ENCODE peak calls at places on chromosomes 11 and 22, in six cellular contexts. One of them, this sample, is unnamed.

GRCh38 chr11:1303196-1303821 is 6.1 kb downstream of the TOLLIP start:
- DNase-seq in HTR-8/SVneo: no peak
- DNase-seq in NB4: peak
- DNase-seq in stimulated activated naive CD4-positive, alpha-beta T cell: no peak
- DNase-seq in PC-3: peak
- DNase-seq in stimulated activated CD4-positive, alpha-beta T cell treated with anti-CD3 and anti-CD28 coated beads, TNF-alpha, amount 100 ng/mL, for 24 hours: no peak
- DNase-seq in this sample: no peak

GRCh38 chr22:47357493-47357892 is 595.0 kb downstream of the TBC1D22A start:
- DNase-seq in HTR-8/SVneo: no peak
- DNase-seq in NB4: no peak
- DNase-seq in stimulated activated naive CD4-positive, alpha-beta T cell: no peak
- DNase-seq in PC-3: no peak
- DNase-seq in stimulated activated CD4-positive, alpha-beta T cell treated with anti-CD3 and anti-CD28 coated beads, TNF-alpha, amount 100 ng/mL, for 24 hours: no peak
- DNase-seq in this sample: no peak

GRCh38 chr11:102573851-102574250 is 43.3 kb upstream of the MMP7 start:
- DNase-seq in HTR-8/SVneo: no peak
- DNase-seq in NB4: peak
- DNase-seq in stimulated activated naive CD4-positive, alpha-beta T cell: no peak
- DNase-seq in PC-3: no peak
- DNase-seq in stimulated activated CD4-positive, alpha-beta T cell treated with anti-CD3 and anti-CD28 coated beads, TNF-alpha, amount 100 ng/mL, for 24 hours: no peak
- DNase-seq in this sample: no peak

GRCh38 chr11:43835104-43835503 is 45.5 kb upstream of the ALKBH3 start:
- DNase-seq in HTR-8/SVneo: no peak
- DNase-seq in NB4: no peak
- DNase-seq in stimulated activated naive CD4-positive, alpha-beta T cell: no peak
- DNase-seq in PC-3: no peak
- DNase-seq in stimulated activated CD4-positive, alpha-beta T cell treated with anti-CD3 and anti-CD28 coated beads, TNF-alpha, amount 100 ng/mL, for 24 hours: no peak
- DNase-seq in this sample: no peak

GRCh38 chr22:22144858-22145257 is 99.7 kb upstream of the VPREB1 start:
- DNase-seq in HTR-8/SVneo: no peak
- DNase-seq in NB4: no peak
- DNase-seq in stimulated activated naive CD4-positive, alpha-beta T cell: no peak
- DNase-seq in PC-3: peak
- DNase-seq in stimulated activated CD4-positive, alpha-beta T cell treated with anti-CD3 and anti-CD28 coated beads, TNF-alpha, amount 100 ng/mL, for 24 hours: no peak
- DNase-seq in this sample: no peak

GRCh38 chr11:116930177-116930576 is 92.8 kb upstream of the APOA1 start:
- DNase-seq in HTR-8/SVneo: no peak
- DNase-seq in NB4: peak
- DNase-seq in stimulated activated naive CD4-positive, alpha-beta T cell: peak
- DNase-seq in PC-3: no peak
- DNase-seq in stimulated activated CD4-positive, alpha-beta T cell treated with anti-CD3 and anti-CD28 coated beads, TNF-alpha, amount 100 ng/mL, for 24 hours: no peak
- DNase-seq in this sample: no peak

GRCh38 chr11:65415499-65416340 is 6.9 kb upstream of the NEAT1 start:
- DNase-seq in HTR-8/SVneo: no peak
- DNase-seq in NB4: no peak
- DNase-seq in stimulated activated naive CD4-positive, alpha-beta T cell: no peak
- DNase-seq in PC-3: no peak
- DNase-seq in stimulated activated CD4-positive, alpha-beta T cell treated with anti-CD3 and anti-CD28 coated beads, TNF-alpha, amount 100 ng/mL, for 24 hours: no peak
- DNase-seq in this sample: no peak

GRCh38 chr11:64003807-64004589 is 17.8 kb downstream of the OTUB1 start:
- DNase-seq in HTR-8/SVneo: no peak
- DNase-seq in NB4: no peak
- DNase-seq in stimulated activated naive CD4-positive, alpha-beta T cell: no peak
- DNase-seq in PC-3: no peak
- DNase-seq in stimulated activated CD4-positive, alpha-beta T cell treated with anti-CD3 and anti-CD28 coated beads, TNF-alpha, amount 100 ng/mL, for 24 hours: no peak
- DNase-seq in this sample: peak

GRCh38 chr11:108752297-108752751 is 87.5 kb downstream of the DDX10 start:
- DNase-seq in HTR-8/SVneo: no peak
- DNase-seq in NB4: no peak
- DNase-seq in stimulated activated naive CD4-positive, alpha-beta T cell: no peak
- DNase-seq in PC-3: peak
- DNase-seq in stimulated activated CD4-positive, alpha-beta T cell treated with anti-CD3 and anti-CD28 coated beads, TNF-alpha, amount 100 ng/mL, for 24 hours: no peak
- DNase-seq in this sample: no peak

GRCh38 chr11:112968988-112969714 is 7.9 kb downstream of the NCAM1 start:
- DNase-seq in HTR-8/SVneo: no peak
- DNase-seq in NB4: peak
- DNase-seq in stimulated activated naive CD4-positive, alpha-beta T cell: no peak
- DNase-seq in PC-3: no peak
- DNase-seq in stimulated activated CD4-positive, alpha-beta T cell treated with anti-CD3 and anti-CD28 coated beads, TNF-alpha, amount 100 ng/mL, for 24 hours: no peak
- DNase-seq in this sample: no peak

GRCh38 chr22:30908051-30908461 is 60.5 kb downstream of the MORC2 start:
- DNase-seq in HTR-8/SVneo: no peak
- DNase-seq in NB4: no peak
- DNase-seq in stimulated activated naive CD4-positive, alpha-beta T cell: no peak
- DNase-seq in PC-3: no peak
- DNase-seq in stimulated activated CD4-positive, alpha-beta T cell treated with anti-CD3 and anti-CD28 coated beads, TNF-alpha, amount 100 ng/mL, for 24 hours: no peak
- DNase-seq in this sample: no peak

GRCh38 chr22:48712558-48712957 is 1115.1 kb downstream of the BRD1 start:
- DNase-seq in HTR-8/SVneo: no peak
- DNase-seq in NB4: no peak
- DNase-seq in stimulated activated naive CD4-positive, alpha-beta T cell: no peak
- DNase-seq in PC-3: no peak
- DNase-seq in stimulated activated CD4-positive, alpha-beta T cell treated with anti-CD3 and anti-CD28 coated beads, TNF-alpha, amount 100 ng/mL, for 24 hours: no peak
- DNase-seq in this sample: no peak

GRCh38 chr11:63680842-63681207 is 475 bp upstream of the RTN3 start:
- DNase-seq in HTR-8/SVneo: peak
- DNase-seq in NB4: peak
- DNase-seq in stimulated activated naive CD4-positive, alpha-beta T cell: no peak
- DNase-seq in PC-3: no peak
- DNase-seq in stimulated activated CD4-positive, alpha-beta T cell treated with anti-CD3 and anti-CD28 coated beads, TNF-alpha, amount 100 ng/mL, for 24 hours: no peak
- DNase-seq in this sample: no peak

GRCh38 chr22:48901324-48901723 is 926.3 kb downstream of the BRD1 start:
- DNase-seq in HTR-8/SVneo: no peak
- DNase-seq in NB4: no peak
- DNase-seq in stimulated activated naive CD4-positive, alpha-beta T cell: no peak
- DNase-seq in PC-3: no peak
- DNase-seq in stimulated activated CD4-positive, alpha-beta T cell treated with anti-CD3 and anti-CD28 coated beads, TNF-alpha, amount 100 ng/mL, for 24 hours: no peak
- DNase-seq in this sample: no peak

GRCh38 chr22:49367016-49367697 is 460.5 kb downstream of the BRD1 start:
- DNase-seq in HTR-8/SVneo: no peak
- DNase-seq in NB4: no peak
- DNase-seq in stimulated activated naive CD4-positive, alpha-beta T cell: no peak
- DNase-seq in PC-3: no peak
- DNase-seq in stimulated activated CD4-positive, alpha-beta T cell treated with anti-CD3 and anti-CD28 coated beads, TNF-alpha, amount 100 ng/mL, for 24 hours: no peak
- DNase-seq in this sample: no peak

GRCh38 chr11:27505781-27506180 is 788 bp downstream of the LIN7C start:
- DNase-seq in HTR-8/SVneo: no peak
- DNase-seq in NB4: no peak
- DNase-seq in stimulated activated naive CD4-positive, alpha-beta T cell: no peak
- DNase-seq in PC-3: no peak
- DNase-seq in stimulated activated CD4-positive, alpha-beta T cell treated with anti-CD3 and anti-CD28 coated beads, TNF-alpha, amount 100 ng/mL, for 24 hours: no peak
- DNase-seq in this sample: no peak

GRCh38 chr22:28711820-28712777 is 29.5 kb downstream of the CHEK2 start:
- DNase-seq in HTR-8/SVneo: peak
- DNase-seq in NB4: peak
- DNase-seq in stimulated activated naive CD4-positive, alpha-beta T cell: no peak
- DNase-seq in PC-3: peak
- DNase-seq in stimulated activated CD4-positive, alpha-beta T cell treated with anti-CD3 and anti-CD28 coated beads, TNF-alpha, amount 100 ng/mL, for 24 hours: no peak
- DNase-seq in this sample: peak

GRCh38 chr11:99494065-99494464 is 473.3 kb downstream of the CNTN5 start:
- DNase-seq in HTR-8/SVneo: no peak
- DNase-seq in NB4: no peak
- DNase-seq in stimulated activated naive CD4-positive, alpha-beta T cell: no peak
- DNase-seq in PC-3: no peak
- DNase-seq in stimulated activated CD4-positive, alpha-beta T cell treated with anti-CD3 and anti-CD28 coated beads, TNF-alpha, amount 100 ng/mL, for 24 hours: no peak
- DNase-seq in this sample: no peak

GRCh38 chr22:32622004-32622761 is 147.6 kb downstream of the FBXO7 start:
- DNase-seq in HTR-8/SVneo: peak
- DNase-seq in NB4: no peak
- DNase-seq in stimulated activated naive CD4-positive, alpha-beta T cell: no peak
- DNase-seq in PC-3: no peak
- DNase-seq in stimulated activated CD4-positive, alpha-beta T cell treated with anti-CD3 and anti-CD28 coated beads, TNF-alpha, amount 100 ng/mL, for 24 hours: no peak
- DNase-seq in this sample: peak